ENCODE peak calls at places on chromosome 1, in five cellular contexts. H, F, E, U and R are unnamed samples.

GRCh38 chr1:197913495-197914276 is 3.5 kb upstream of the LHX9 start:
- DNase-seq in H (no peak), F (no peak), E (no peak), U (no peak), R (no peak)

GRCh38 chr1:147821883-147822282 is 61.5 kb upstream of the GJA5 start:
- DNase-seq in H (no peak), F (no peak), E (no peak), U (no peak), R (no peak)

GRCh38 chr1:53172751-53173498 is 23.7 kb upstream of the CPT2 start:
- DNase-seq in H (no peak), F (no peak), E (peak), U (no peak), R (no peak)

GRCh38 chr1:214670098-214670497 is 67.1 kb downstream of the CENPF start:
- DNase-seq in H (no peak), F (peak), E (peak), U (no peak), R (no peak)

GRCh38 chr1:162822391-162823200 is 32.1 kb downstream of the HSD17B7 start:
- DNase-seq in H (peak), F (no peak), E (no peak), U (peak), R (no peak)

GRCh38 chr1:45437323-45437722 is 53.6 kb downstream of the TESK2 start:
- DNase-seq in H (no peak), F (no peak), E (no peak), U (no peak), R (no peak)

GRCh38 chr1:201085902-201086735 is 26.1 kb downstream of the CACNA1S start:
- DNase-seq in H (peak), F (peak), E (peak), U (peak), R (no peak)

GRCh38 chr1:32549601-32550000 is 10.4 kb downstream of the ZBTB8A start:
- DNase-seq in H (no peak), F (no peak), E (no peak), U (no peak), R (no peak)

GRCh38 chr1:53410100-53410541 is 49.1 kb upstream of the DMRTB1 start:
- DNase-seq in H (no peak), F (no peak), E (no peak), U (peak), R (peak)

GRCh38 chr1:39393645-39394044 is 97.8 kb upstream of the BMP8A start:
- DNase-seq in H (no peak), F (no peak), E (no peak), U (no peak), R (no peak)

GRCh38 chr1:86504895-86505625 is 36.3 kb downstream of the CLCA1 start:
- DNase-seq in H (no peak), F (no peak), E (peak), U (peak), R (no peak)

GRCh38 chr1:212283741-212284140 is 1.5 kb upstream of the PPP2R5A start:
- DNase-seq in H (no peak), F (no peak), E (peak), U (no peak), R (no peak)

GRCh38 chr1:203186446-203187305 is at the start of gene CHI3L1:
- DNase-seq in H (no peak), F (no peak), E (no peak), U (peak), R (no peak)

GRCh38 chr1:64231153-64231552 is 27.7 kb downstream of the UBE2U start:
- DNase-seq in H (no peak), F (no peak), E (no peak), U (peak), R (no peak)

GRCh38 chr1:28865997-28866650 is 48.2 kb upstream of the EPB41 start:
- DNase-seq in H (no peak), F (no peak), E (no peak), U (peak), R (no peak)

GRCh38 chr1:13829152-13829769 is 129.3 kb downstream of the PRDM2 start:
- DNase-seq in H (peak), F (no peak), E (peak), U (peak), R (no peak)

GRCh38 chr1:183954496-183954895 is 83.0 kb downstream of the COLGALT2 start:
- DNase-seq in H (no peak), F (no peak), E (no peak), U (peak), R (no peak)

GRCh38 chr1:193181985-193182384 is 4.4 kb downstream of the B3GALT2 start:
- DNase-seq in H (no peak), F (no peak), E (no peak), U (no peak), R (no peak)

GRCh38 chr1:111204211-111204883 is 3.9 kb upstream of the DENND2D start:
- DNase-seq in H (peak), F (no peak), E (peak), U (peak), R (no peak)

GRCh38 chr1:210687582-210688279 is 359.0 kb downstream of the HHAT start:
- DNase-seq in H (no peak), F (no peak), E (no peak), U (no peak), R (no peak)

GRCh38 chr1:210587547-210587946 is 258.8 kb downstream of the HHAT start:
- DNase-seq in H (no peak), F (no peak), E (no peak), U (no peak), R (no peak)

GRCh38 chr1:114032271-114033218 is 53.3 kb downstream of the OLFML3 start:
- DNase-seq in H (no peak), F (no peak), E (no peak), U (peak), R (no peak)

GRCh38 chr1:116738673-116739370 is 15.4 kb upstream of the CD2 start:
- DNase-seq in H (no peak), F (no peak), E (no peak), U (peak), R (no peak)

GRCh38 chr1:156652131-156652991 is 10.4 kb downstream of the BCAN start:
- DNase-seq in H (no peak), F (no peak), E (no peak), U (peak), R (no peak)

GRCh38 chr1:245997471-245998258 is 509.4 kb downstream of the SMYD3 start:
- DNase-seq in H (no peak), F (no peak), E (no peak), U (peak), R (no peak)

GRCh38 chr1:53586765-53587164 is 127.6 kb downstream of the DMRTB1 start:
- DNase-seq in H (no peak), F (no peak), E (no peak), U (no peak), R (peak)

GRCh38 chr1:15313012-15313411 is 66.0 kb downstream of the FHAD1 start:
- DNase-seq in H (no peak), F (no peak), E (no peak), U (no peak), R (no peak)

GRCh38 chr1:94236630-94237290 is 624 bp downstream of the ARHGAP29 start:
- DNase-seq in H (peak), F (peak), E (peak), U (peak), R (no peak)

GRCh38 chr1:187685338-187685737 is 856.6 kb downstream of the PLA2G4A start:
- DNase-seq in H (no peak), F (no peak), E (no peak), U (peak), R (no peak)

GRCh38 chr1:113325039-113325438 is 65.3 kb upstream of the MAGI3 start:
- DNase-seq in H (no peak), F (no peak), E (no peak), U (peak), R (no peak)

GRCh38 chr1:47317841-47318240 is 3.9 kb upstream of the STIL start:
- DNase-seq in H (no peak), F (no peak), E (no peak), U (peak), R (no peak)

GRCh38 chr1:182128502-182128901 is 67.0 kb upstream of the ZNF648 start:
- DNase-seq in H (no peak), F (no peak), E (no peak), U (no peak), R (peak)

GRCh38 chr1:150085406-150085805 is 17.8 kb downstream of the VPS45 start:
- DNase-seq in H (no peak), F (no peak), E (no peak), U (no peak), R (no peak)

GRCh38 chr1:35432231-35432630 is 125.0 kb downstream of the KIAA0319L start:
- DNase-seq in H (no peak), F (no peak), E (no peak), U (no peak), R (no peak)

GRCh38 chr1:176643536-176643935 is 180.6 kb downstream of the PAPPA2 start:
- DNase-seq in H (no peak), F (no peak), E (no peak), U (peak), R (no peak)

GRCh38 chr1:115526900-115527299 is 114.9 kb upstream of the VANGL1 start:
- DNase-seq in H (no peak), F (no peak), E (no peak), U (no peak), R (no peak)

GRCh38 chr1:147630447-147630846 is 39.9 kb downstream of the ACP6 start:
- DNase-seq in H (no peak), F (no peak), E (no peak), U (no peak), R (no peak)

GRCh38 chr1:79042117-79042516 is 35.6 kb upstream of the ADGRL4 start:
- DNase-seq in H (no peak), F (no peak), E (no peak), U (peak), R (no peak)

GRCh38 chr1:7186382-7187120 is 401.3 kb downstream of the CAMTA1 start:
- DNase-seq in H (no peak), F (no peak), E (no peak), U (no peak), R (no peak)
- TF ChIP-seq CTCF in H (no peak), F (no peak), E (no peak), U (peak), R (no peak)

GRCh38 chr1:6043561-6043960 is 2.1 kb upstream of the KCNAB2 start:
- DNase-seq in H (no peak), F (no peak), E (no peak), U (no peak), R (no peak)

GRCh38 chr1:6040444-6040843 is 5.2 kb upstream of the KCNAB2 start:
- DNase-seq in H (no peak), F (no peak), E (no peak), U (no peak), R (no peak)

GRCh38 chr1:6039031-6039430 is 6.7 kb upstream of the KCNAB2 start:
- DNase-seq in H (no peak), F (no peak), E (no peak), U (no peak), R (no peak)

GRCh38 chr1:6040859-6041415 is 4.8 kb upstream of the KCNAB2 start:
- DNase-seq in H (no peak), F (no peak), E (no peak), U (no peak), R (no peak)

GRCh38 chr1:6041432-6042062 is 4.1 kb upstream of the KCNAB2 start:
- DNase-seq in H (peak), F (no peak), E (peak), U (peak), R (no peak)
- TF ChIP-seq CTCF in H (peak), F (no peak), E (peak), U (peak), R (peak)

GRCh38 chr1:172532700-172533510 is at the start of gene SUCO:
- DNase-seq in H (peak), F (peak), E (peak), U (peak), R (peak)
- TF ChIP-seq CTCF in H (no peak), F (no peak), E (no peak), U (peak), R (peak)

GRCh38 chr1:49252917-49253316 is 476.2 kb upstream of the BEND5 start:
- DNase-seq in H (no peak), F (no peak), E (no peak), U (no peak), R (no peak)

GRCh38 chr1:49251385-49251784 is 474.7 kb upstream of the BEND5 start:
- DNase-seq in H (no peak), F (no peak), E (no peak), U (no peak), R (no peak)
- TF ChIP-seq CTCF in H (no peak), F (no peak), E (no peak), U (no peak), R (no peak)

GRCh38 chr1:27659497-27660299 is 12.3 kb downstream of the IFI6 start:
- DNase-seq in H (peak), F (peak), E (peak), U (peak), R (peak)

GRCh38 chr1:27652505-27652904 is 17.5 kb upstream of the FGR start:
- DNase-seq in H (no peak), F (no peak), E (no peak), U (no peak), R (no peak)

GRCh38 chr1:27655151-27655929 is 16.7 kb downstream of the IFI6 start:
- DNase-seq in H (no peak), F (no peak), E (no peak), U (no peak), R (no peak)

GRCh38 chr1:27658951-27659496 is 13.0 kb downstream of the IFI6 start:
- DNase-seq in H (no peak), F (no peak), E (no peak), U (peak), R (no peak)

DNA sequence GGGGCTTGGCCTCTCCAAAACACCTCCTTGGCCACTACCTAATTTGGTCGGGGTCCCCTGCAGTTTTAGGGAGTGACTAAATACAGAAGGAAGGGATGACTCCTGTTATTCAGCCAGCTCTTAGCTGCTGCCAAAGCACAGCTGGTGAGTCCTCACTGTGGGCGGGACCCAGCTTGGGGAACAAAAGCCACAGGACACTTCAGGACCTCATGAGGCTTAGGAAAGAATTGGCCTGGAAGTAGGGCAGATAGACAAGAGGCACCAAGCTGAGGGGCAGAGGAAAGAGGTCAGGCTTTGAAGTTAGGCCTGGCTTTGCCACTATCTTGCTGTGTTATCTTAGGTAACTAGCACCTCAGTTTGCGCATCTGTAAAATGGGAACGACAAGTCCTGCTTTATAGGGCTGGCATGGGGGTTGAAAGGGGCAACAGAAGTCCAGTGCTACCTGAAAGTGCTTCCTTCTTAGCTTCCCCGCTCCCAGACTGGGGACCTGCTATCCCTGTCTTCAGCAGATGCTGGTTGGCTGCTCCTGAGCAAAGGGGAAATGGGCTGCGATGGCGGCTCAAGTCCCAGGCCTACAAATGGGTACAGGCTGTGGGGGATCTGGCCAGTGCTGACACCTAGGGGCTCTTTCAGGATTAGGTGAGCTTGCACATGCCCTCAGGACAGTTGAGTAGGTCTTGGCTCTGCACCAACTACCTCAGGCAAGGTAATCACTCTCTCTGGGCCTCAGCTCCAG is 15.7 kb downstream of the IFI6 start:
- DNase-seq in H (no peak), F (peak), E (peak), U (peak), R (no peak)
- TF ChIP-seq CTCF in H (no peak), F (no peak), E (no peak), U (no peak), R (no peak)

DNA sequence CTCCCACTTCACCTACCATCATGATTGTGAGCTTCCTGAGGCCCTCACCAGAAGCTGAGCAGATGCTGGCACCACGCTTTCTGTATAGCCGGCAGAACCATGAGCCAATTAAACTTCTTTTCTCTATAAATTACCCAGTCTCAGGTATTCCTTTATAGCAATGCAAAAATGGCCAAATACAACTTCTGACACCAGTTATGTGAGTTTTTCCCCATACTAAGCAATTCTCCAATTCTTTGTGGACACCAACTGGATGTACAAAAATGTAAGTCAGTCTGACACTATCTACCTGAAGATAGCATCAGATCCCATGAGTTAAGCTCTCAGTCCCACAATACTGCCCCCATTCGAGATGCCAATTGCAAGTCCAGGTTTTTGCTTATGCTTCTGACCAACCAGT is 65.4 kb upstream of the PPIH start:
- DNase-seq in H (no peak), F (no peak), E (no peak), U (no peak), R (no peak)
- TF ChIP-seq CTCF in H (no peak), F (no peak), E (no peak), U (no peak), R (no peak)

DNA sequence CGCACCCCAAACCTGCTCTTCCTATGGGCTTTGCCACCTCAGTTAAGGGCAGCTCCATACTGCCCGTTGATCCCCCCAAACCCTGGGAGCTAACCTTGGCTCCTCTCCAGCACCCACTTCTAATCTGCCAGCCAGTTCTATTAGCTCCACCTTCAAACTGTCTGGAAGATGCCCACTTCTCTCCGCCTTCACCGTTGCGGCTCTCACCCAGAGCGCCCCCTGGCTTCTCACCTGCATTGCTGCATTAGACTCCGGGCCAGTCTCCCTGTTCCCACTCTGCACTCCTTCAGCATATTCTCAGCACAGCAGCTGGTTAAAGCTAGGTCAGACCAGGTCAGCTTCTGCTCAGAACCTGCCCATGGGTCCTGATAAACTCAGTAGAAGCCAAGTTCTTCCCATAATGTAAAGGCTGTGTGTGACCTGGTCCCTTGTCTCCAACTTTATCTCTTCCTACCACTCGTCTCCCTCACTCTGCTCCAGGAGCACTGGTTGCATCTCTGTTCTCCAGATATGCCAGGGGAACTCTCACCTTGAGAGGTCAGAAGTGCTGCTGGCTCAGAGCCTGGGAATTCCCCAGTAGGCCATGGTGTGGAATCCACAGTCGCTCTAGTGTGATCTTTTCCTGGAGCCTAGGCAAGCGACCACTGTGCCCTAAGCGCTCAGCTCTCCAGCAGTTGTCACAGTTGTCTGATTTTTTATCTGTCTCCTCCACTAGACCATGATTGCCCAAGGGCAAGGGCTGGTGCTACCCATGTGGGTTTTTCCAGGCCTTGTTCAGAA is 150.3 kb downstream of the HMGB4 start:
- DNase-seq in H (peak), F (no peak), E (peak), U (no peak), R (peak)
- TF ChIP-seq CTCF in H (peak), F (peak), E (peak), U (no peak), R (peak)

GRCh38 chr1:164771568-164772350 is 212.8 kb downstream of the PBX1 start:
- DNase-seq in H (no peak), F (no peak), E (no peak), U (peak), R (no peak)

GRCh38 chr1:164773146-164773545 is 214.2 kb downstream of the PBX1 start:
- DNase-seq in H (no peak), F (no peak), E (no peak), U (no peak), R (no peak)

GRCh38 chr1:164774819-164775654 is 216.1 kb downstream of the PBX1 start:
- DNase-seq in H (peak), F (no peak), E (peak), U (no peak), R (no peak)

GRCh38 chr1:164772635-164773034 is 213.7 kb downstream of the PBX1 start:
- DNase-seq in H (peak), F (peak), E (peak), U (peak), R (no peak)

GRCh38 chr1:164774413-164774812 is 215.4 kb downstream of the PBX1 start:
- DNase-seq in H (no peak), F (no peak), E (no peak), U (no peak), R (no peak)
- TF ChIP-seq CTCF in H (no peak), F (no peak), E (no peak), U (no peak), R (no peak)

DNA sequence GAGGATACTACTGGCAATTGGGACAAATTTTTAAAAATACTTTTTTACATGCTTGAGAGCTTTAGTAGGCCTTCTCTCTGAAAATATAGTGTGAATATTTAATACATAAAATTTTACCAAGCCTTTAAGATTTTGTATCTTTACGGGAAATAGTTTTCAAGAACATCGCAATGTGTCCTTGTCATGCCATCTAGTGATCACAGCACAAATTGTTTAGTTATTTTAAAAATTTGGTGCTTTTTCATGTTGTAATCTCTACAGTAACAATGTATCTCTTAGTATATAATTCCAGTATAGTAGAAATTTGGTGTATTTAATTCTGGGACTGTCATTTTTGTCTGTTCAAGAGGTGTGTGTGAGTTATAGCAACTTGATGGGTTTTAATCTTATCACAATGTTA is 6.7 kb downstream of the CDC7 start:
- DNase-seq in H (no peak), F (no peak), E (no peak), U (no peak), R (no peak)
- TF ChIP-seq CTCF in H (no peak), F (no peak), E (no peak), U (no peak), R (peak)